ENCODE peak calls at places on chromosomes 13 and 19, in seven cellular contexts. V, B, M, H, Y, G and Q are unnamed samples. For H3K36me3 and H3K4me1, the result is how much of the 10 kb centered on the place peaks cover.

GRCh38 chr13:68806125-68806524 is 1301.5 kb upstream of the ATXN8OS start:
- DNase-seq in V (no peak), B (no peak), M (no peak), H (no peak), Y (no peak), G (no peak), Q (no peak)

GRCh38 chr13:49563513-49563912 is 21.8 kb downstream of the RCBTB1 start:
- DNase-seq in V (no peak), B (no peak), M (no peak), H (no peak), Y (no peak), G (no peak), Q (no peak)

GRCh38 chr13:80082396-80083096 is 258.4 kb downstream of the SPRY2 start:
- DNase-seq in V (no peak), B (no peak), M (no peak), H (no peak), Y (no peak), G (no peak), Q (no peak)

GRCh38 chr19:47351545-47351944 is 2.4 kb downstream of the DHX34 start:
- DNase-seq in V (no peak), B (no peak), M (no peak), H (no peak), Y (no peak), G (no peak), Q (no peak)

GRCh38 chr13:51396352-51396751 is 56.5 kb downstream of the INTS6 start:
- DNase-seq in V (no peak), B (no peak), M (no peak), H (no peak), Y (no peak), G (no peak), Q (no peak)

GRCh38 chr19:56837004-56837403 is 3.5 kb downstream of the PEG3 start:
- DNase-seq in V (no peak), B (no peak), M (no peak), H (no peak), Y (no peak), G (peak), Q (no peak)

GRCh38 chr13:28246891-28247290 is 108.5 kb downstream of the PAN3 start:
- DNase-seq in V (no peak), B (no peak), M (no peak), H (no peak), Y (no peak), G (no peak), Q (no peak)

GRCh38 chr19:19409235-19410030 is 4.0 kb downstream of the GATAD2A start:
- DNase-seq in V (peak), B (no peak), M (no peak), H (no peak), Y (peak), G (no peak), Q (no peak)

GRCh38 chr13:96785986-96786385 is 208.3 kb downstream of the OXGR1 start:
- DNase-seq in V (no peak), B (no peak), M (no peak), H (no peak), Y (no peak), G (no peak), Q (no peak)

GRCh38 chr19:38395381-38396127 is 7.1 kb downstream of the SPRED3 start:
- DNase-seq in V (no peak), B (no peak), M (peak), H (no peak), Y (no peak), G (no peak), Q (no peak)

GRCh38 chr19:38434549-38435051 is 1.1 kb downstream of the RYR1 start:
- DNase-seq in V (no peak), B (no peak), M (no peak), H (no peak), Y (no peak), G (no peak), Q (peak)

GRCh38 chr13:24539500-24540165 is 27.1 kb upstream of the PARP4 start:
- DNase-seq in V (no peak), B (no peak), M (no peak), H (no peak), Y (no peak), G (no peak), Q (no peak)

GRCh38 chr13:113862766-113863510 is 938 bp downstream of the GAS6 start:
- DNase-seq in V (no peak), B (no peak), M (no peak), H (peak), Y (no peak), G (peak), Q (peak)

GRCh38 chr13:31930901-31931522 is 100.6 kb upstream of the FRY start:
- DNase-seq in V (no peak), B (no peak), M (no peak), H (no peak), Y (no peak), G (no peak), Q (no peak)

GRCh38 chr13:114062754-114063153 is 69.7 kb downstream of the RASA3 start:
- DNase-seq in V (no peak), B (no peak), M (no peak), H (no peak), Y (no peak), G (no peak), Q (no peak)

GRCh38 chr13:35814573-35814972 is 316.6 kb downstream of the DCLK1 start:
- DNase-seq in V (no peak), B (no peak), M (no peak), H (no peak), Y (no peak), G (no peak), Q (no peak)
- H3K36me3 ChIP-seq in V (under half), B (under half), M (under half), H (under half), Y (under half), G (under half), Q (under half)

DNA sequence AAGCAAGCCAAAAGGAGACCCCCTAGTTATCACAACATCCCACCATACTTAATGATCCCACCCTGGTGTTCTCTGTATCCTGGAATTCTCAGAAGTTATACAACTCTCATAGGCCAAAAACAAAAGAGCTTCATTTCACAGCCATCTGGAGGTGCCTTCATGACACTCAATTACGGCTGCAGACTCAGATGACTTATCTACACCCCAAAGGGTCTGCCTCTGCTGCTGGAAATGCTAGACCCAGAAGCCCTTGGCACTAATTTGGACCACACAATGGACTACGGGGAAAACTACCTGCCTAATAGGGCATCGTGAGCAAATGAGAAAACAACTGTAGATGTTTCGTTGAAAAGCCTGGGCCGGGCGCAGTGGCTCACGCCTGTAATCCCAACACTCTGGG is 40.2 kb downstream of the BRD4 start:
- DNase-seq in V (no peak), B (no peak), M (no peak), H (no peak), Y (no peak), G (no peak), Q (no peak)
- H3K4me1 ChIP-seq in V (half or more), B (half or more), M (half or more), H (half or more), Y (half or more), G (half or more), Q (under half)

GRCh38 chr13:41365636-41366035 is 54.6 kb downstream of the NAA16 start:
- DNase-seq in V (no peak), B (no peak), M (no peak), H (no peak), Y (no peak), G (no peak), Q (no peak)

GRCh38 chr13:41370736-41371135 is 59.7 kb downstream of the NAA16 start:
- DNase-seq in V (no peak), B (no peak), M (no peak), H (no peak), Y (no peak), G (no peak), Q (no peak)
- H3K36me3 ChIP-seq in V (under half), B (half or more), M (half or more), H (half or more), Y (half or more), G (under half), Q (under half)

GRCh38 chr13:20843177-20843576 is 59.4 kb downstream of the XPO4 start:
- DNase-seq in V (no peak), B (no peak), M (no peak), H (no peak), Y (no peak), G (no peak), Q (no peak)
- H3K4me1 ChIP-seq in V (under half), B (under half), M (under half), H (under half), Y (under half), G (under half), Q (under half)

GRCh38 chr19:14155371-14155770 is 19.0 kb upstream of the ASF1B start:
- DNase-seq in V (no peak), B (no peak), M (no peak), H (no peak), Y (no peak), G (no peak), Q (no peak)
- H3K36me3 ChIP-seq in V (under half), B (half or more), M (half or more), H (half or more), Y (under half), G (under half), Q (under half)

GRCh38 chr13:99421758-99422555 is 79.3 kb upstream of the TM9SF2 start:
- DNase-seq in V (no peak), B (no peak), M (peak), H (peak), Y (no peak), G (no peak), Q (no peak)

GRCh38 chr13:99419591-99420243 is 81.6 kb upstream of the TM9SF2 start:
- DNase-seq in V (no peak), B (no peak), M (no peak), H (peak), Y (no peak), G (no peak), Q (no peak)

GRCh38 chr13:99425485-99426341 is 75.6 kb upstream of the TM9SF2 start:
- DNase-seq in V (no peak), B (no peak), M (peak), H (peak), Y (no peak), G (no peak), Q (peak)

GRCh38 chr13:99421271-99421670 is 80.0 kb upstream of the TM9SF2 start:
- DNase-seq in V (no peak), B (no peak), M (no peak), H (peak), Y (no peak), G (no peak), Q (no peak)

GRCh38 chr13:99422556-99423220 is 78.6 kb upstream of the TM9SF2 start:
- DNase-seq in V (no peak), B (no peak), M (no peak), H (peak), Y (no peak), G (no peak), Q (no peak)
- H3K4me1 ChIP-seq in V (half or more), B (under half), M (half or more), H (under half), Y (under half), G (under half), Q (under half)

GRCh38 chr19:3546119-3546518 is 7.1 kb downstream of the TEKTIP1 start:
- DNase-seq in V (no peak), B (no peak), M (no peak), H (peak), Y (no peak), G (no peak), Q (no peak)
- H3K36me3 ChIP-seq in V (under half), B (half or more), M (half or more), H (half or more), Y (under half), G (under half), Q (under half)

GRCh38 chr19:5093297-5093858 is 124.5 kb downstream of the KDM4B start:
- DNase-seq in V (no peak), B (no peak), M (no peak), H (peak), Y (no peak), G (peak), Q (no peak)
- H3K4me1 ChIP-seq in V (under half), B (under half), M (under half), H (under half), Y (under half), G (half or more), Q (under half)